ENCODE peak calls at places on chromosomes 4 and X, in six cellular contexts. T is T-cell, E is ACHN, Y is nucleus accumbens, F is coronary artery, B is GM20000. D is an unnamed sample.
A peak's percentile ranks its signal among the peaks of the same experiment; 100 is the strongest.

GRCh38 chr4:175246941-175247340 is 328.8 kb downstream of the ADAM29 start:
- DNase-seq in T (no peak), Y (no peak), E (no peak), F (no peak), B (no peak), D (no peak)

GRCh38 chr4:141614878-141615586 is 21.4 kb upstream of the IL15 start:
- DNase-seq in F (no peak), T (no peak), B (no peak), E (no peak), Y (no peak), D (no peak)

GRCh38 chr4:104966349-104967033 is 180.2 kb upstream of the TET2 start:
- DNase-seq in Y (no peak), F (no peak), T (peak; percentile 35), E (no peak), B (peak; percentile 69), D (peak; percentile 95)

GRCh38 chrX:72554448-72555140 is 18.0 kb downstream of the HDAC8 start:
- DNase-seq in E (peak; percentile 0), F (no peak), Y (no peak), B (no peak), T (no peak), D (no peak)

GRCh38 chrX:140141444-140142029 is 176.2 kb upstream of the CXorf66 start:
- DNase-seq in T (peak; percentile 16), B (peak; percentile 20), F (no peak), Y (peak; percentile 1), E (peak; percentile 16), D (no peak)

GRCh38 chr4:22389240-22389871 is 126.5 kb downstream of the ADGRA3 start:
- DNase-seq in F (no peak), T (peak; percentile 32), E (peak; percentile 68), B (peak; percentile 45), Y (peak; percentile 1), D (peak; percentile 10)

GRCh38 chrX:41655631-41656030 is 33.1 kb upstream of the GPR34 start:
- DNase-seq in T (no peak), F (no peak), E (no peak), Y (no peak), B (no peak), D (no peak)

GRCh38 chrX:72620550-72621145 is 48.0 kb upstream of the HDAC8 start:
- DNase-seq in B (no peak), T (no peak), Y (no peak), E (peak; percentile 75), F (peak; percentile 81), D (no peak)

GRCh38 chr4:48484494-48485168 is 1.5 kb downstream of the SLC10A4 start:
- DNase-seq in Y (no peak), E (no peak), T (no peak), F (no peak), B (no peak), D (no peak)

D was measured in GM12864.